ENCODE peak calls at places on chromosomes 6 and 20, in eight cellular contexts. I is naive thymus-derived CD4-positive, alpha-beta T cell; H is activated CD4-positive, alpha-beta T cell treated with anti-CD3 and anti-CD28 coated beads, Interleukin-2, amount 50 U/mL, for 1 hour; E is BE2C; T is NCI-H774; L is stromal cell of bone marrow; X is epithelial cell of prostate; W is transverse colon. O is an unnamed sample.

GRCh38 chr6:5695260-5696245 is 311.2 kb downstream of the NRN1 start:
- DNase-seq in I (no peak), H (no peak), E (no peak), T (no peak), L (peak), X (peak), W (peak), O (no peak)

GRCh38 chr6:166761801-166762200 is 134.8 kb upstream of the RPS6KA2 start:
- DNase-seq in I (no peak), H (no peak), E (no peak), T (no peak), L (no peak), X (no peak), W (no peak), O (no peak)

GRCh38 chr20:39019805-39020325 is 57.7 kb downstream of the DHX35 start:
- DNase-seq in I (no peak), H (no peak), E (no peak), T (no peak), L (no peak), X (no peak), W (no peak), O (no peak)

GRCh38 chr6:24599686-24600399 is 46.1 kb downstream of the KIAA0319 start:
- DNase-seq in I (no peak), H (no peak), E (no peak), T (no peak), L (no peak), X (no peak), W (no peak), O (no peak)

GRCh38 chr6:40262363-40262762 is 324.8 kb downstream of the LRFN2 start:
- DNase-seq in I (no peak), H (no peak), E (no peak), T (no peak), L (no peak), X (no peak), W (no peak), O (no peak)

GRCh38 chr20:50582092-50582491 is 71.9 kb downstream of the PTPN1 start:
- DNase-seq in I (no peak), H (no peak), E (no peak), T (no peak), L (no peak), X (no peak), W (no peak), O (no peak)

GRCh38 chr6:74347161-74347560 is 651.2 kb downstream of the CD109 start:
- DNase-seq in I (no peak), H (no peak), E (no peak), T (no peak), L (no peak), X (no peak), W (no peak), O (no peak)

GRCh38 chr20:38221041-38221589 is 39.4 kb downstream of the KIAA1755 start:
- DNase-seq in I (no peak), H (peak), E (peak), T (no peak), L (peak), X (no peak), W (peak), O (peak)

GRCh38 chr6:113122060-113122459 is 735.1 kb upstream of the MARCKS start:
- DNase-seq in I (no peak), H (no peak), E (no peak), T (no peak), L (peak), X (peak), W (no peak), O (no peak)

GRCh38 chr6:30042476-30042875 is 18.6 kb upstream of the POLR1H start:
- DNase-seq in I (no peak), H (no peak), E (no peak), T (no peak), L (no peak), X (no peak), W (no peak), O (no peak)

GRCh38 chr6:75458895-75459294 is 34.7 kb downstream of the FILIP1 start:
- DNase-seq in I (no peak), H (no peak), E (no peak), T (no peak), L (peak), X (no peak), W (no peak), O (no peak)

GRCh38 chr6:87152528-87152950 is 2.8 kb upstream of the ZNF292 start:
- DNase-seq in I (no peak), H (no peak), E (peak), T (no peak), L (no peak), X (no peak), W (no peak), O (no peak)

GRCh38 chr20:31836853-31837608 is 8.4 kb downstream of the FOXS1 start:
- DNase-seq in I (no peak), H (no peak), E (peak), T (no peak), L (no peak), X (no peak), W (no peak), O (no peak)

GRCh38 chr6:39428152-39428551 is 105.7 kb upstream of the KCNK16 start:
- DNase-seq in I (no peak), H (no peak), E (no peak), T (no peak), L (no peak), X (peak), W (no peak), O (no peak)

GRCh38 chr6:128632131-128632530 is 111.7 kb upstream of the PTPRK start:
- DNase-seq in I (no peak), H (no peak), E (no peak), T (no peak), L (no peak), X (peak), W (no peak), O (peak)

GRCh38 chr6:53359843-53360834 is 11.4 kb upstream of the ELOVL5 start:
- DNase-seq in I (no peak), H (no peak), E (no peak), T (no peak), L (no peak), X (no peak), W (no peak), O (no peak)

GRCh38 chr6:12450446-12450845 is 160.3 kb downstream of the EDN1 start:
- DNase-seq in I (no peak), H (no peak), E (no peak), T (no peak), L (no peak), X (no peak), W (no peak), O (no peak)

GRCh38 chr6:78967191-78967590 is 99.8 kb downstream of the IRAK1BP1 start:
- DNase-seq in I (no peak), H (no peak), E (no peak), T (no peak), L (no peak), X (no peak), W (no peak), O (no peak)

GRCh38 chr6:104527761-104528415 is 331.8 kb downstream of the HACE1 start:
- DNase-seq in I (no peak), H (no peak), E (peak), T (no peak), L (peak), X (no peak), W (peak), O (peak)

GRCh38 chr6:20907486-20908071 is 373.3 kb downstream of the CDKAL1 start:
- DNase-seq in I (no peak), H (no peak), E (no peak), T (no peak), L (peak), X (no peak), W (no peak), O (no peak)

GRCh38 chr20:14830899-14831298 is 493.5 kb upstream of the FLRT3 start:
- DNase-seq in I (no peak), H (no peak), E (no peak), T (no peak), L (no peak), X (no peak), W (no peak), O (no peak)

GRCh38 chr20:45181639-45182038 is 6.9 kb downstream of the PI3 start:
- DNase-seq in I (no peak), H (no peak), E (no peak), T (no peak), L (no peak), X (no peak), W (no peak), O (no peak)

GRCh38 chr6:168838000-168838399 is 397.0 kb downstream of the SMOC2 start:
- DNase-seq in I (no peak), H (no peak), E (no peak), T (peak), L (no peak), X (no peak), W (no peak), O (no peak)

GRCh38 chr6:81801489-81801888 is 49.0 kb upstream of the TENT5A start:
- DNase-seq in I (no peak), H (no peak), E (no peak), T (no peak), L (no peak), X (no peak), W (no peak), O (no peak)

GRCh38 chr20:57714409-57715267 is 4.8 kb upstream of the PMEPA1 start:
- DNase-seq in I (no peak), H (no peak), E (no peak), T (no peak), L (peak), X (no peak), W (no peak), O (no peak)

GRCh38 chr6:45448417-45449389 is 71.0 kb upstream of the SUPT3H start:
- DNase-seq in I (no peak), H (no peak), E (no peak), T (no peak), L (no peak), X (no peak), W (no peak), O (no peak)